ENCODE peak calls at places on chromosomes 11 and 22, in nine cellular contexts. P, V, Q, I, T, N, H, F and O are unnamed samples.

GRCh38 chr11:133753150-133753549 is 92.2 kb downstream of the SPATA19 start:
- DNase-seq in H (no peak), V (no peak), N (no peak), P (no peak), I (no peak), Q (no peak), T (no peak), F (no peak), O (peak)

GRCh38 chr11:17972987-17973386 is 39.9 kb downstream of the SERGEF start:
- DNase-seq in T (peak), V (peak), N (peak), P (peak), H (peak), I (peak), F (no peak), Q (no peak), O (peak)

GRCh38 chr11:14583252-14584105 is 60.1 kb upstream of the PDE3B start:
- DNase-seq in F (no peak), P (no peak), V (no peak), I (no peak), Q (no peak), N (peak), H (peak), T (no peak), O (peak)

GRCh38 chr22:33018232-33018864 is 39.8 kb downstream of the SYN3 start:
- DNase-seq in V (peak), H (peak), P (no peak), I (no peak), F (no peak), N (peak), T (peak), Q (peak), O (peak)

GRCh38 chr11:35352107-35352888 is 67.1 kb downstream of the SLC1A2 start:
- DNase-seq in N (no peak), P (no peak), H (peak), Q (no peak), I (no peak), V (no peak), T (no peak), F (no peak), O (no peak)

GRCh38 chr11:1042626-1043562 is 6.4 kb upstream of the MUC6 start:
- DNase-seq in T (no peak), Q (no peak), H (no peak), V (peak), P (no peak), F (peak), I (no peak), N (no peak), O (no peak)

GRCh38 chr11:1219446-1219835 is 3.4 kb upstream of the MUC5B start:
- DNase-seq in V (peak), H (no peak), I (no peak), Q (no peak), N (no peak), F (peak), P (no peak), T (no peak), O (peak)

GRCh38 chr22:45398214-45398613 is 15.2 kb downstream of the SMC1B start:
- DNase-seq in Q (no peak), H (no peak), V (no peak), P (no peak), T (no peak), N (no peak), I (no peak), F (no peak), O (no peak)

GRCh38 chr11:18704698-18705097 is 6.1 kb downstream of the TMEM86A start:
- DNase-seq in H (peak), I (no peak), P (no peak), N (no peak), F (no peak), T (no peak), Q (no peak), V (peak), O (no peak)

GRCh38 chr22:35323305-35323704 is 23.6 kb downstream of the TOM1 start:
- DNase-seq in Q (no peak), I (no peak), V (peak), F (peak), P (no peak), N (no peak), T (no peak), H (no peak), O (no peak)

GRCh38 chr11:78577495-78577894 is 2.8 kb upstream of the NARS2 start:
- DNase-seq in I (no peak), N (no peak), P (no peak), F (no peak), H (no peak), V (no peak), Q (no peak), T (no peak), O (no peak)

GRCh38 chr11:132472411-132473205 is 1059.7 kb downstream of the OPCML start:
- DNase-seq in N (no peak), Q (no peak), T (no peak), I (no peak), H (peak), P (no peak), F (no peak), V (no peak), O (no peak)

GRCh38 chr11:118895093-118896039 is 11.7 kb downstream of the CXCR5 start:
- DNase-seq in V (peak), N (no peak), H (no peak), T (no peak), Q (no peak), I (no peak), F (no peak), P (no peak), O (peak)

GRCh38 chr22:50737728-50738648 is at the start of gene ACR:
- DNase-seq in I (no peak), T (no peak), H (no peak), P (no peak), Q (no peak), N (no peak), V (peak), F (peak), O (peak)

GRCh38 chr11:79488286-79488685 is 47.5 kb upstream of the TENM4 start:
- DNase-seq in F (no peak), P (no peak), H (peak), N (no peak), Q (no peak), I (no peak), T (no peak), V (no peak), O (peak)

GRCh38 chr22:47213571-47214230 is 451.3 kb downstream of the TBC1D22A start:
- DNase-seq in H (peak), Q (no peak), I (no peak), T (peak), F (peak), N (no peak), P (no peak), V (peak), O (peak)

GRCh38 chr11:123381817-123382554 is 48.1 kb upstream of the GRAMD1B start:
- DNase-seq in N (no peak), V (no peak), Q (no peak), P (no peak), T (no peak), I (no peak), F (no peak), H (no peak), O (no peak)

GRCh38 chr22:44648085-44648820 is 53.8 kb upstream of the PRR5 start:
- DNase-seq in H (no peak), F (peak), N (no peak), I (no peak), Q (no peak), P (no peak), T (no peak), V (no peak), O (no peak)

GRCh38 chr22:41827671-41828070 is 5.2 kb upstream of the SREBF2 start:
- DNase-seq in V (no peak), F (no peak), T (no peak), N (no peak), I (no peak), P (no peak), H (no peak), Q (no peak), O (no peak)

GRCh38 chr22:35987994-35988393 is 40.6 kb downstream of the RBFOX2 start:
- DNase-seq in Q (no peak), V (no peak), F (no peak), P (no peak), N (no peak), H (no peak), I (no peak), T (no peak), O (no peak)

GRCh38 chr11:104134760-104135159 is 29.2 kb downstream of the PDGFD start:
- DNase-seq in I (no peak), T (no peak), N (no peak), P (no peak), H (peak), F (no peak), Q (no peak), V (no peak), O (no peak)

GRCh38 chr11:46917109-46918086 is 952 bp downstream of the LRP4 start:
- DNase-seq in P (no peak), I (no peak), F (no peak), V (no peak), N (no peak), Q (no peak), H (no peak), T (no peak), O (peak)

GRCh38 chr22:25475554-25476022 is 88.9 kb upstream of the GRK3 start:
- DNase-seq in P (no peak), I (no peak), Q (no peak), H (peak), T (no peak), V (no peak), F (no peak), N (peak), O (no peak)

GRCh38 chr11:11622772-11623531 is 1.1 kb upstream of the GALNT18 start:
- DNase-seq in H (no peak), F (no peak), I (no peak), V (no peak), T (no peak), Q (no peak), P (no peak), N (no peak), O (no peak)

GRCh38 chr22:23909258-23909898 is 15.2 kb downstream of the MIF start:
- DNase-seq in T (no peak), I (no peak), Q (no peak), H (peak), F (peak), V (no peak), N (no peak), P (no peak), O (peak)

GRCh38 chr11:35293034-35293433 is 126.3 kb downstream of the SLC1A2 start:
- DNase-seq in P (no peak), T (no peak), H (no peak), Q (no peak), N (no peak), F (no peak), V (no peak), I (no peak), O (no peak)

GRCh38 chr22:43658823-43659222 is 153.3 kb downstream of the EFCAB6 start:
- DNase-seq in F (no peak), T (no peak), Q (no peak), N (no peak), V (no peak), H (no peak), I (no peak), P (no peak), O (peak)

GRCh38 chr22:19717691-19718254 is 3.5 kb downstream of the SEPTIN5 start:
- DNase-seq in Q (peak), T (no peak), F (peak), H (peak), P (peak), V (peak), N (no peak), I (no peak), O (peak)

GRCh38 chr11:82680252-82680651 is 53.4 kb downstream of the FAM181B start:
- DNase-seq in H (no peak), P (no peak), T (no peak), N (no peak), Q (no peak), V (no peak), I (no peak), F (no peak), O (no peak)

GRCh38 chr11:82683029-82683428 is 50.6 kb downstream of the FAM181B start:
- DNase-seq in N (no peak), I (no peak), Q (no peak), T (no peak), P (no peak), H (no peak), V (no peak), F (no peak), O (peak)

GRCh38 chr11:82676483-82677094 is 57.1 kb downstream of the FAM181B start:
- DNase-seq in I (no peak), V (no peak), T (no peak), N (no peak), F (no peak), H (no peak), Q (no peak), P (no peak), O (no peak)

GRCh38 chr11:82686211-82686610 is 47.5 kb downstream of the FAM181B start:
- DNase-seq in F (no peak), I (no peak), V (no peak), T (no peak), P (no peak), N (no peak), Q (no peak), H (no peak), O (no peak)

GRCh38 chr11:82682003-82682751 is 51.5 kb downstream of the FAM181B start:
- DNase-seq in F (no peak), N (peak), I (peak), H (peak), T (peak), P (no peak), V (no peak), Q (no peak), O (peak)
- H3K4me3 ChIP-seq in F (no peak), N (no peak), I (no peak), H (no peak), T (no peak), P (no peak), V (no peak), Q (no peak), O (no peak)

GRCh38 chr11:69438286-69438920 is 43.1 kb upstream of the LINC01488 start:
- DNase-seq in F (no peak), I (no peak), N (no peak), H (no peak), V (no peak), T (no peak), Q (no peak), P (no peak), O (peak)

GRCh38 chr11:69435161-69435990 is 46.1 kb upstream of the LINC01488 start:
- DNase-seq in N (no peak), Q (no peak), I (no peak), F (no peak), P (no peak), H (no peak), V (no peak), T (no peak), O (peak)

GRCh38 chr11:69437876-69438205 is 43.6 kb upstream of the LINC01488 start:
- DNase-seq in P (no peak), F (no peak), H (no peak), Q (no peak), I (no peak), T (no peak), V (no peak), N (no peak), O (no peak)

GRCh38 chr11:69436041-69436982 is 45.2 kb upstream of the LINC01488 start:
- DNase-seq in N (no peak), I (no peak), V (no peak), Q (no peak), H (no peak), F (no peak), T (no peak), P (no peak), O (no peak)

GRCh38 chr11:69437001-69437875 is 44.2 kb upstream of the LINC01488 start:
- DNase-seq in V (no peak), N (no peak), H (no peak), F (no peak), P (no peak), I (peak), T (no peak), Q (no peak), O (peak)
- H3K4me3 ChIP-seq in V (no peak), N (no peak), H (no peak), F (no peak), P (no peak), I (no peak), T (no peak), Q (no peak), O (no peak)

GRCh38 chr11:43072096-43072495 is 239.7 kb upstream of the API5 start:
- DNase-seq in H (no peak), T (no peak), I (no peak), V (no peak), N (no peak), Q (no peak), P (no peak), F (no peak), O (peak)
- H3K4me3 ChIP-seq in H (no peak), T (no peak), I (no peak), V (no peak), N (no peak), Q (no peak), P (no peak), F (no peak), O (peak)

GRCh38 chr11:128506384-128506783 is 81.0 kb downstream of the ETS1 start:
- DNase-seq in V (peak), Q (no peak), F (no peak), T (no peak), H (no peak), I (no peak), P (no peak), N (no peak), O (no peak)

GRCh38 chr11:128505449-128506058 is 81.8 kb downstream of the ETS1 start:
- DNase-seq in Q (no peak), N (no peak), T (no peak), H (no peak), I (no peak), F (no peak), V (no peak), P (no peak), O (no peak)

GRCh38 chr11:128508785-128509518 is 78.4 kb downstream of the ETS1 start:
- DNase-seq in P (no peak), V (no peak), H (no peak), I (peak), N (no peak), F (no peak), Q (no peak), T (no peak), O (no peak)

GRCh38 chr11:128507936-128508335 is 79.4 kb downstream of the ETS1 start:
- DNase-seq in Q (no peak), T (no peak), F (no peak), N (no peak), V (no peak), I (no peak), H (no peak), P (no peak), O (no peak)

GRCh38 chr11:128506999-128507591 is 80.3 kb downstream of the ETS1 start:
- DNase-seq in I (peak), T (no peak), V (peak), Q (peak), P (peak), F (peak), H (peak), N (peak), O (no peak)
- H3K4me3 ChIP-seq in I (peak), T (peak), V (peak), Q (peak), P (peak), F (peak), H (no peak), N (peak), O (no peak)

DNA sequence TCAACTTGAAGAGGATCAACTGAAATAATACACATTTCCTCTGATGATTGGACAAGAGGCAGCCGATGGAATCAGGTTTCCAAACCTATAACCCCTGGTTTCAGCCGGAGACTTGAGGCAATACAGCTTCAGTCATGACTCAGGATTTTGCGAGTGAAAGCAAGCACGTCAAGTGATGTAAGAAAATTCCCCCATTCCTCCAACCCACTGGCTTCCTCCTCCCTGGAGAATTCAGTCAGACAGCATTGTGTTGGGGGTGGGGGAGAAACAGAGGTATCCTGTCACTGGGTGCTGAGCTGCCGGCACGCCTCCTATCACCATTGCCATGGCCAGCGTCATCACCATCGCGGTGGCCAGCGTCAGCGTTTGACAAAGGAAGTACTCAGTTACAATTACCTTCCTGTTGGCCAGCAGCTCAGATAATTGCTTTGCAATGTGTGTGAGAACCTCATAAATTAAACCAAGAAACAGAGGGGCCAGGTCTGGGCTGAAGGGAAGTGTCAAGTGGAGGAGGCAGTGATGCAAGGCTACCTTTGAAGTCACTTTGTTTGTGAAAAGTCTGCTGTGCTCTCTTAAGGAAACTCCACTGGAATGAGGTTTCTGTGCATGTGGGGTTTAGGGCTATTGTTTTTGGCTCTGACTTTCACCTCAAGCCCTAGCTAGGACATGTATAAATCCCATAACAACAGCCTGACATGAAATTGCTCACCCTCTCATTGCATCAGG is 50.3 kb downstream of the LIF start:
- DNase-seq in V (peak), P (peak), N (peak), F (peak), Q (peak), T (peak), I (peak), H (peak), O (peak)
- H3K4me3 ChIP-seq in V (no peak), P (no peak), N (peak), F (peak), Q (peak), T (peak), I (no peak), H (no peak), O (no peak)

GRCh38 chr11:13114566-13115465 is 105.7 kb downstream of the RASSF10 start:
- DNase-seq in V (no peak), Q (no peak), H (no peak), I (no peak), F (no peak), P (no peak), T (no peak), N (no peak), O (peak)
- H3K4me3 ChIP-seq in V (no peak), Q (no peak), H (no peak), I (no peak), F (no peak), P (no peak), T (no peak), N (no peak), O (peak)

DNA sequence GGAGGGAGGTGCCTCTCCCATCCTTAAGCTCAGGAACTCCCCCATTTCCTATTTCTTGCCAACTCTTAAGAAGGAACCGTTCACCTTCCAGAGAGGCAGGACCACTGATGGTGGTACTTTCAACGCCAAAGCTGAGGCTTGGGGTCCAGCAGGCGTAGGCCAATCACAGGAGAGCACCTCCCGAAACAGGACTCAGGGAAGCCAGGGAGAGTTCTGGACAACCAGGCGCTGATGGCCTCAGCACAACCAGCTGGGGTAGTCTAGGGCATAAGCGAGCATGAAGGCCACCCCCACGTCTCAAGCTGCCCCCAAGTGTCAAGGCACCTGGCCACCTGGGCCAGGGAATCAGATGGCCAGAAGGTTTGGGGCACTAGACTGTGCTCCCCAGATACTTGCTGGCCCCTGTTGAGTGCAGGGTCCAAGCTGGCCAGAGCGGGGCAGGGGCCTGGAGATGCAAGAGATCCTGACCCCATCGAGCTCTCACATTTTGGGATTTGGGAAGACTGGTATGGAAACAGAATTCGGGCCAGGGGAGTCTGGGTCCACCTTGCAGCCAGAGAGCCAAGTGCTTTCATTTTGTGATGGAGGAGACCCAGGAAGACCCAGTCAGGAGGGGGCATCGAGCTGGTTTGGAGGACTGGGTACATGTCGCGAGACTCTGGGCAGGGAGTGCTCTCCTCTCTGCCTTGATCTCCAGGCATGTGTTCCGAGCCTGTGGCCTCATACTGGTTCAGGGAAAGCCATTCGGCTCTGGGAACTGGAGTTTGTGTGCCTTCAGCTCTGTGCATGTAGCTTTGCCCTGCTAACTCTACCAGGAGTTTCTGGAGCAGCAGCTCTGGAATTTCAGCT is 926 bp downstream of the CD6 start:
- DNase-seq in F (no peak), Q (no peak), H (no peak), T (no peak), P (no peak), V (no peak), N (no peak), I (no peak), O (peak)
- H3K4me3 ChIP-seq in F (no peak), Q (no peak), H (no peak), T (no peak), P (no peak), V (no peak), N (no peak), I (no peak), O (no peak)

DNA sequence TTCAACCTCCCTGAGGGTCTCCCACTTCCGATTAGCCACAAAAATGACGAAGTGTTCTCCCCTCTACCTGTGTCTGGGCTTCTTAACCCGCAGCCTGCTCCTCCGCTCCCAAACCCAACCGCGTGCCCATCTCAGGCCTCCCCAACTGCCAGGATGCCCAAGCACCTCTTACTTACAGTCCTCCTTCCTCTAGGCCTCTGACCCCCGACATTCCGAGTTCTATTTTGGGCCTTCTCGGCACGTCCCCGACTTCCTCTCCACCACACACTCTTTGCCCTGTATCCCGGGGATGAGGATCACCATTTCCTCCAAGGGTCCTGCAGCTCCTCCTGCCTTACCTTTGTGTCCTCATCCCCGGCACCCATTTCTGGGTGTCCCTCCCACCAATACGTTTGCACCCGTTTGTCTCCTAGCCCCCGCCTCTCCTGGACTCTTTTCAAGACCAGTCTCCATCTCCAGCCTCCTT is 388 bp upstream of the MUS81 start:
- DNase-seq in N (no peak), F (no peak), I (no peak), H (no peak), Q (no peak), T (no peak), V (no peak), P (no peak), O (no peak)
- H3K4me3 ChIP-seq in N (peak), F (peak), I (peak), H (peak), Q (peak), T (peak), V (peak), P (peak), O (peak)